ENCODE peak calls at places on chromosomes 6 and 20, in eight cellular contexts. H, S, N, E, A, F, W and Z are unnamed samples.

GRCh38 chr6:16136536-16137450 is 7.9 kb downstream of the MYLIP start:
- DNase-seq in H (no peak), W (no peak), N (no peak), F (no peak), S (peak), A (no peak), E (peak), Z (no peak)

GRCh38 chr6:117909638-117910037 is 2.6 kb downstream of the SLC35F1 start:
- DNase-seq in A (no peak), E (no peak), S (no peak), W (no peak), F (no peak), H (no peak), N (no peak), Z (no peak)

GRCh38 chr6:121666809-121667208 is 231.4 kb downstream of the GJA1 start:
- DNase-seq in N (no peak), S (no peak), F (peak), E (peak), H (no peak), W (no peak), A (no peak), Z (no peak)

GRCh38 chr6:112216699-112217551 is 37.4 kb downstream of the LAMA4 start:
- DNase-seq in F (no peak), E (peak), N (no peak), W (peak), A (peak), S (no peak), H (no peak), Z (no peak)

GRCh38 chr6:42453027-42453648 is 1.4 kb upstream of the TRERF1 start:
- DNase-seq in A (peak), N (peak), H (peak), F (peak), S (peak), E (peak), W (peak), Z (peak)

GRCh38 chr6:142811923-142812322 is 133.1 kb downstream of the HIVEP2 start:
- DNase-seq in F (no peak), W (no peak), N (no peak), E (no peak), H (no peak), S (no peak), A (no peak), Z (no peak)

GRCh38 chr6:19692506-19693298 is 144.5 kb upstream of the ID4 start:
- DNase-seq in N (no peak), F (no peak), E (no peak), A (no peak), S (no peak), H (no peak), W (no peak), Z (no peak)

GRCh38 chr20:11267131-11267761 is 593.4 kb upstream of the JAG1 start:
- DNase-seq in N (no peak), A (no peak), W (no peak), F (no peak), E (peak), H (no peak), S (no peak), Z (peak)

GRCh38 chr6:95087394-95088097 is 489.8 kb upstream of the MANEA start:
- DNase-seq in E (peak), N (no peak), W (peak), S (no peak), H (no peak), F (no peak), A (peak), Z (no peak)

GRCh38 chr6:41214559-41215238 is 13.4 kb upstream of the TREML4 start:
- DNase-seq in E (no peak), N (no peak), F (no peak), W (no peak), S (no peak), H (no peak), A (no peak), Z (no peak)

GRCh38 chr6:32148722-32149576 is 2.8 kb downstream of the PRRT1 start:
- DNase-seq in F (no peak), E (no peak), A (peak), H (no peak), N (no peak), W (peak), S (peak), Z (no peak)

GRCh38 chr6:82436740-82437139 is 73.1 kb downstream of the TPBG start:
- DNase-seq in A (no peak), H (no peak), N (no peak), E (no peak), S (no peak), W (no peak), F (no peak), Z (no peak)

GRCh38 chr6:28995093-28995650 is 9.9 kb downstream of the ZNF311 start:
- DNase-seq in A (no peak), H (no peak), W (no peak), E (no peak), S (no peak), F (no peak), N (no peak), Z (no peak)

GRCh38 chr20:47187450-47188195 is 168.9 kb downstream of the ZMYND8 start:
- DNase-seq in F (no peak), A (no peak), S (peak), H (no peak), W (no peak), E (no peak), N (no peak), Z (no peak)

GRCh38 chr6:104580452-104580851 is 279.3 kb downstream of the HACE1 start:
- DNase-seq in E (peak), N (no peak), W (no peak), H (no peak), F (no peak), A (no peak), S (no peak), Z (no peak)

GRCh38 chr20:45958593-45958992 is 13.4 kb downstream of the ZNF335 start:
- DNase-seq in N (no peak), S (no peak), A (no peak), W (no peak), H (no peak), F (no peak), E (no peak), Z (no peak)

GRCh38 chr6:127963495-127963894 is 62.6 kb upstream of the THEMIS start:
- DNase-seq in F (no peak), S (no peak), E (no peak), W (no peak), H (no peak), N (no peak), A (no peak), Z (no peak)

GRCh38 chr6:157825243-157825904 is 2.3 kb downstream of the SNX9 start:
- DNase-seq in W (no peak), H (no peak), E (no peak), S (no peak), F (no peak), N (no peak), A (no peak), Z (no peak)

GRCh38 chr6:36130672-36131516 is 581 bp downstream of the MAPK13 start:
- DNase-seq in E (no peak), A (peak), H (no peak), N (peak), W (peak), S (peak), F (no peak), Z (no peak)

GRCh38 chr6:35911871-35912653 is 8.8 kb downstream of the SRPK1 start:
- DNase-seq in N (no peak), S (no peak), F (no peak), E (peak), A (no peak), W (no peak), H (no peak), Z (no peak)

GRCh38 chr6:80435457-80435856 is 329.0 kb downstream of the BCKDHB start:
- DNase-seq in H (no peak), E (no peak), F (no peak), N (no peak), S (no peak), W (no peak), A (no peak), Z (no peak)

GRCh38 chr6:143167224-143167623 is 106.5 kb downstream of the AIG1 start:
- DNase-seq in E (no peak), F (no peak), A (no peak), S (no peak), W (no peak), H (no peak), N (no peak), Z (no peak)

GRCh38 chr6:7886132-7886531 is 24.5 kb downstream of the TXNDC5 start:
- DNase-seq in A (no peak), W (no peak), S (no peak), N (no peak), H (no peak), E (no peak), F (no peak), Z (no peak)

GRCh38 chr6:163308629-163309276 is 105.8 kb upstream of the QKI start:
- DNase-seq in A (no peak), N (no peak), E (no peak), W (no peak), H (no peak), S (no peak), F (no peak), Z (no peak)

GRCh38 chr20:6560978-6561377 is 206.5 kb upstream of the BMP2 start:
- DNase-seq in H (no peak), S (no peak), A (no peak), F (no peak), N (no peak), W (no peak), E (no peak), Z (no peak)

GRCh38 chr20:34060970-34061369 is 51.1 kb downstream of the EIF2S2 start:
- DNase-seq in E (no peak), W (no peak), S (no peak), H (no peak), F (no peak), N (no peak), A (no peak), Z (no peak)

GRCh38 chr6:163820745-163821456 is 406.4 kb downstream of the QKI start:
- DNase-seq in E (no peak), W (no peak), S (no peak), H (no peak), F (no peak), A (no peak), N (no peak), Z (no peak)

GRCh38 chr20:17381701-17382100 is 149.5 kb downstream of the BFSP1 start:
- DNase-seq in A (no peak), F (no peak), H (no peak), E (peak), N (no peak), S (no peak), W (no peak), Z (no peak)

GRCh38 chr6:73722318-73723060 is 26.5 kb downstream of the CD109 start:
- DNase-seq in N (no peak), A (no peak), S (peak), H (no peak), E (peak), F (peak), W (no peak), Z (no peak)

GRCh38 chr6:10720229-10720959 is 2.5 kb upstream of the TMEM14C start:
- DNase-seq in H (peak), F (no peak), W (no peak), S (peak), N (no peak), E (peak), A (peak), Z (no peak)

GRCh38 chr6:160104821-160105517 is 16.6 kb upstream of the SLC22A1 start:
- DNase-seq in F (no peak), W (no peak), H (no peak), A (no peak), S (no peak), N (no peak), E (no peak), Z (no peak)

GRCh38 chr6:123925360-123925759 is 121.7 kb downstream of the NKAIN2 start:
- DNase-seq in A (no peak), F (no peak), H (no peak), E (no peak), W (peak), N (no peak), S (no peak), Z (no peak)

GRCh38 chr20:5549200-5549599 is 201.0 kb upstream of the SHLD1 start:
- DNase-seq in E (no peak), H (no peak), N (no peak), A (no peak), W (no peak), S (no peak), F (no peak), Z (no peak)

GRCh38 chr6:3442444-3443220 is 14.2 kb downstream of the SLC22A23 start:
- DNase-seq in W (no peak), S (no peak), N (no peak), H (no peak), F (no peak), E (peak), A (no peak), Z (no peak)

GRCh38 chr20:11101243-11101642 is 427.4 kb upstream of the JAG1 start:
- DNase-seq in N (no peak), F (no peak), H (no peak), A (no peak), E (no peak), W (no peak), S (no peak), Z (no peak)

GRCh38 chr6:165661416-165662001 is 1.5 kb downstream of the PDE10A start:
- DNase-seq in F (no peak), N (peak), E (no peak), H (no peak), W (no peak), S (no peak), A (no peak), Z (no peak)